ENCODE peak calls at places on chromosomes 6 and 20, in ten cellular contexts. D is keratinocyte; B is AG10803; X is lower leg skin; L is A549; S is NAMALWA; Y is HEK293T; Z is GM04504; N is activated naive CD8-positive, alpha-beta T cell treated with anti-CD3 and anti-CD28 coated beads, Interleukin-2, amount 50 U/mL, for 24 hours; R is EH. F is an unnamed sample.

GRCh38 chr6:100719883-100720682 is 161.0 kb downstream of the ASCC3 start:
- DNase-seq in D (no peak), B (peak; percentile 48), X (no peak), L (peak; percentile 0), S (peak; percentile 64), Y (peak; percentile 6), Z (no peak), N (no peak), R (peak; percentile 48), F (no peak)

GRCh38 chr6:68709091-68709490 is 74.0 kb downstream of the ADGRB3 start:
- DNase-seq in D (no peak), B (no peak), X (no peak), L (no peak), S (no peak), Y (no peak), Z (no peak), N (no peak), R (no peak), F (no peak)

GRCh38 chr20:62161347-62161746 is 17.8 kb downstream of the SS18L1 start:
- DNase-seq in D (no peak), B (no peak), X (no peak), L (no peak), S (no peak), Y (no peak), Z (no peak), N (no peak), R (peak; percentile 23), F (no peak)

GRCh38 chr6:137309078-137309762 is 90.0 kb upstream of the IFNGR1 start:
- DNase-seq in D (peak; percentile 32), B (peak; percentile 61), X (peak; percentile 90), L (no peak), S (no peak), Y (peak; percentile 54), Z (peak; percentile 29), N (peak; percentile 4), R (peak; percentile 61), F (peak; percentile 32)

GRCh38 chr6:26743157-26743821 is 83.7 kb upstream of the ZNF322 start:
- DNase-seq in D (no peak), B (peak; percentile 73), X (no peak), L (peak; percentile 57), S (no peak), Y (peak; percentile 50), Z (peak; percentile 16), N (no peak), R (peak; percentile 63), F (no peak)

GRCh38 chr20:54474866-54475265 is 527 bp upstream of the DOK5 start:
- DNase-seq in D (no peak), B (no peak), X (no peak), L (no peak), S (no peak), Y (no peak), Z (no peak), N (no peak), R (no peak), F (no peak)

GRCh38 chr20:63622732-63623131 is 4.2 kb downstream of the GMEB2 start:
- DNase-seq in D (no peak), B (no peak), X (no peak), L (no peak), S (no peak), Y (no peak), Z (no peak), N (no peak), R (no peak), F (no peak)

GRCh38 chr6:80638222-80639055 is 532.0 kb downstream of the BCKDHB start:
- DNase-seq in D (peak; percentile 9), B (peak; percentile 87), X (no peak), L (peak; percentile 21), S (no peak), Y (peak; percentile 23), Z (peak; percentile 80), N (no peak), R (peak; percentile 98), F (no peak)

GRCh38 chr20:23201658-23202057 is 115.5 kb upstream of the CD93 start:
- DNase-seq in D (no peak), B (no peak), X (peak; percentile 77), L (no peak), S (no peak), Y (no peak), Z (no peak), N (no peak), R (no peak), F (no peak)

GRCh38 chr20:50815162-50815989 is 20.5 kb downstream of the BCAS4 start:
- DNase-seq in D (no peak), B (peak; percentile 48), X (no peak), L (no peak), S (peak; percentile 86), Y (no peak), Z (no peak), N (no peak), R (peak; percentile 82), F (no peak)

GRCh38 chr6:133202610-133203343 is 38.4 kb upstream of the EYA4 start:
- DNase-seq in D (no peak), B (no peak), X (no peak), L (no peak), S (no peak), Y (no peak), Z (no peak), N (no peak), R (no peak), F (no peak)

GRCh38 chr20:37786043-37786442 is 92.2 kb downstream of the CTNNBL1 start:
- DNase-seq in D (no peak), B (no peak), X (no peak), L (no peak), S (no peak), Y (no peak), Z (no peak), N (no peak), R (no peak), F (no peak)

GRCh38 chr20:35264755-35265154 is 13.2 kb downstream of the MMP24OS start:
- DNase-seq in D (no peak), B (no peak), X (no peak), L (peak; percentile 61), S (no peak), Y (no peak), Z (no peak), N (no peak), R (peak; percentile 40), F (no peak)

GRCh38 chr20:32979201-32979998 is 24.8 kb downstream of the SUN5 start:
- DNase-seq in D (no peak), B (no peak), X (peak; percentile 3), L (no peak), S (no peak), Y (no peak), Z (no peak), N (no peak), R (no peak), F (no peak)

GRCh38 chr20:2401527-2401926 is 20.8 kb downstream of the TGM6 start:
- DNase-seq in D (no peak), B (no peak), X (no peak), L (no peak), S (no peak), Y (no peak), Z (no peak), N (no peak), R (no peak), F (no peak)

GRCh38 chr6:125363360-125364121 is 61.8 kb upstream of the HDDC2 start:
- DNase-seq in D (no peak), B (peak; percentile 3), X (no peak), L (no peak), S (no peak), Y (peak; percentile 65), Z (no peak), N (no peak), R (peak; percentile 39), F (no peak)

GRCh38 chr20:47734870-47735269 is 50.4 kb downstream of the SULF2 start:
- DNase-seq in D (no peak), B (no peak), X (no peak), L (no peak), S (no peak), Y (no peak), Z (no peak), N (no peak), R (no peak), F (no peak)

GRCh38 chr6:142796571-142796970 is 148.4 kb downstream of the HIVEP2 start:
- DNase-seq in D (no peak), B (peak; percentile 83), X (no peak), L (no peak), S (no peak), Y (peak; percentile 19), Z (peak; percentile 55), N (no peak), R (peak; percentile 48), F (no peak)

GRCh38 chr6:86331265-86331840 is 606.0 kb upstream of the HTR1E start:
- DNase-seq in D (no peak), B (no peak), X (no peak), L (no peak), S (no peak), Y (no peak), Z (no peak), N (no peak), R (no peak), F (no peak)

GRCh38 chr6:157644043-157644810 is 178.8 kb upstream of the SNX9 start:
- DNase-seq in D (no peak), B (peak; percentile 39), X (no peak), L (peak; percentile 5), S (no peak), Y (no peak), Z (no peak), N (peak; percentile 33), R (peak; percentile 59), F (peak; percentile 4)

GRCh38 chr6:32133786-32134185 is 3.7 kb upstream of the FKBPL start:
- DNase-seq in D (no peak), B (peak; percentile 65), X (no peak), L (no peak), S (no peak), Y (no peak), Z (no peak), N (no peak), R (peak; percentile 85), F (no peak)

GRCh38 chr6:45657243-45657642 is 279.5 kb upstream of the SUPT3H start:
- DNase-seq in D (no peak), B (peak; percentile 90), X (no peak), L (no peak), S (no peak), Y (no peak), Z (no peak), N (no peak), R (peak; percentile 66), F (no peak)

GRCh38 chr6:146598785-146599405 is at the start of gene ADGB:
- DNase-seq in D (no peak), B (peak; percentile 40), X (no peak), L (peak; percentile 15), S (no peak), Y (peak; percentile 87), Z (peak; percentile 15), N (no peak), R (peak; percentile 68), F (no peak)

GRCh38 chr6:151391021-151391470 is 313 bp downstream of the ZBTB2 start:
- DNase-seq in D (no peak), B (peak; percentile 57), X (peak; percentile 95), L (peak; percentile 25), S (peak; percentile 75), Y (peak; percentile 72), Z (no peak), N (peak; percentile 83), R (peak; percentile 71), F (peak; percentile 78)

GRCh38 chr6:36627801-36628246 is 33.7 kb downstream of the SRSF3 start:
- DNase-seq in D (no peak), B (peak; percentile 87), X (peak; percentile 92), L (no peak), S (no peak), Y (no peak), Z (peak; percentile 74), N (no peak), R (peak; percentile 72), F (no peak)

GRCh38 chr6:17589402-17590116 is 10.5 kb upstream of the FAM8A1 start:
- DNase-seq in D (peak; percentile 78), B (peak; percentile 89), X (no peak), L (peak; percentile 31), S (no peak), Y (no peak), Z (peak; percentile 75), N (no peak), R (peak; percentile 89), F (peak; percentile 33)

GRCh38 chr20:1266167-1266973 is at the start of gene SNPH:
- DNase-seq in D (peak; percentile 28), B (peak; percentile 70), X (peak; percentile 93), L (peak; percentile 77), S (peak; percentile 45), Y (peak; percentile 74), Z (peak; percentile 31), N (peak; percentile 69), R (peak; percentile 82), F (peak; percentile 69)

GRCh38 chr6:158703840-158704822 is 54.3 kb downstream of the SYTL3 start:
- DNase-seq in D (no peak), B (peak; percentile 51), X (peak; percentile 96), L (peak; percentile 75), S (peak; percentile 86), Y (peak; percentile 95), Z (peak; percentile 35), N (peak; percentile 83), R (peak; percentile 64), F (peak; percentile 69)

F was measured in hippocampal formation.